ENCODE peak calls at places on chromosomes 3 and 15, in ten cellular contexts. Y, J, B, M, D, V, H, E, O and S are unnamed samples.

GRCh38 chr3:133474251-133474801 is 74.5 kb downstream of the BFSP2 start:
- DNase-seq in Y (no peak), J (no peak), B (no peak), M (no peak), D (peak; percentile 77), V (peak; percentile 62), H (peak; percentile 33), E (peak; percentile 91), O (no peak), S (peak; percentile 76)

GRCh38 chr3:49634736-49635135 is 39.4 kb upstream of the APEH start:
- DNase-seq in Y (no peak), J (no peak), B (peak; percentile 47), M (no peak), D (no peak), V (no peak), H (no peak), E (no peak), O (no peak), S (no peak)

GRCh38 chr3:36362973-36363372 is 17.3 kb upstream of the STAC start:
- DNase-seq in Y (no peak), J (peak; percentile 73), B (peak; percentile 36), M (no peak), D (no peak), V (peak; percentile 62), H (no peak), E (no peak), O (no peak), S (peak; percentile 29)

GRCh38 chr15:40010681-40011080 is 28.3 kb downstream of the SRP14 start:
- DNase-seq in Y (peak; percentile 36), J (no peak), B (no peak), M (no peak), D (no peak), V (peak; percentile 86), H (no peak), E (no peak), O (no peak), S (peak; percentile 95)

GRCh38 chr15:48352474-48353072 is 21.3 kb downstream of the DUT start:
- DNase-seq in Y (peak; percentile 47), J (peak; percentile 63), B (peak; percentile 69), M (peak; percentile 87), D (peak; percentile 37), V (peak; percentile 48), H (peak; percentile 46), E (peak; percentile 69), O (peak; percentile 64), S (peak; percentile 74)

GRCh38 chr3:53238051-53238850 is 17.6 kb downstream of the TKT start:
- DNase-seq in Y (no peak), J (peak; percentile 82), B (no peak), M (no peak), D (no peak), V (peak; percentile 86), H (no peak), E (no peak), O (no peak), S (peak; percentile 94)

GRCh38 chr3:11661827-11662226 is 18.1 kb upstream of the VGLL4 start:
- DNase-seq in Y (no peak), J (peak; percentile 21), B (no peak), M (no peak), D (no peak), V (peak; percentile 77), H (no peak), E (no peak), O (peak; percentile 87), S (peak; percentile 76)

GRCh38 chr15:101025116-101025885 is 106.1 kb downstream of the LRRK1 start:
- DNase-seq in Y (no peak), J (no peak), B (no peak), M (no peak), D (no peak), V (no peak), H (no peak), E (peak; percentile 48), O (no peak), S (no peak)

GRCh38 chr15:76714950-76715349 is 190.2 kb downstream of the SCAPER start:
- DNase-seq in Y (no peak), J (no peak), B (no peak), M (no peak), D (no peak), V (no peak), H (no peak), E (no peak), O (no peak), S (no peak)

GRCh38 chr3:134317106-134317947 is 56.9 kb downstream of the AMOTL2 start:
- DNase-seq in Y (no peak), J (no peak), B (no peak), M (no peak), D (no peak), V (no peak), H (no peak), E (no peak), O (no peak), S (no peak)

GRCh38 chr3:30628188-30628930 is 22.0 kb downstream of the TGFBR2 start:
- DNase-seq in Y (no peak), J (no peak), B (no peak), M (no peak), D (no peak), V (no peak), H (no peak), E (no peak), O (no peak), S (no peak)

GRCh38 chr3:134667461-134667860 is 16.6 kb upstream of the KY start:
- DNase-seq in Y (no peak), J (no peak), B (no peak), M (no peak), D (no peak), V (no peak), H (no peak), E (no peak), O (no peak), S (no peak)

GRCh38 chr3:38458796-38459498 is 5.3 kb downstream of the ACVR2B start:
- DNase-seq in Y (no peak), J (peak; percentile 63), B (peak; percentile 76), M (no peak), D (no peak), V (peak; percentile 34), H (no peak), E (no peak), O (no peak), S (peak; percentile 67)

GRCh38 chr15:40450047-40450446 is 9.3 kb downstream of the BAHD1 start:
- DNase-seq in Y (no peak), J (no peak), B (no peak), M (no peak), D (no peak), V (no peak), H (no peak), E (no peak), O (no peak), S (no peak)

GRCh38 chr15:34753236-34753894 is 1.4 kb downstream of the GJD2 start:
- DNase-seq in Y (peak; percentile 5), J (peak; percentile 66), B (peak; percentile 77), M (no peak), D (no peak), V (peak; percentile 25), H (no peak), E (no peak), O (peak; percentile 77), S (peak; percentile 69)

GRCh38 chr3:186200746-186201145 is 91.9 kb upstream of the ETV5 start:
- DNase-seq in Y (peak; percentile 87), J (no peak), B (no peak), M (no peak), D (no peak), V (no peak), H (no peak), E (no peak), O (no peak), S (no peak)

GRCh38 chr3:197750863-197751737 is 1.4 kb downstream of the FYTTD1 start:
- DNase-seq in Y (peak; percentile 18), J (peak; percentile 30), B (peak; percentile 11), M (peak; percentile 52), D (no peak), V (peak; percentile 44), H (no peak), E (peak; percentile 90), O (peak; percentile 58), S (peak; percentile 45)

GRCh38 chr15:35168464-35168863 is 83.4 kb upstream of the NANOGP8 start:
- DNase-seq in Y (no peak), J (peak; percentile 26), B (no peak), M (no peak), D (no peak), V (peak; percentile 57), H (no peak), E (no peak), O (no peak), S (peak; percentile 83)

GRCh38 chr3:188066141-188066540 is 87.8 kb upstream of the LPP start:
- DNase-seq in Y (no peak), J (no peak), B (no peak), M (no peak), D (no peak), V (no peak), H (no peak), E (no peak), O (no peak), S (no peak)

GRCh38 chr3:87732294-87732693 is 326.5 kb downstream of the CGGBP1 start:
- DNase-seq in Y (no peak), J (no peak), B (no peak), M (no peak), D (no peak), V (no peak), H (no peak), E (no peak), O (no peak), S (no peak)

GRCh38 chr3:107206945-107207344 is 170.3 kb upstream of the CCDC54 start:
- DNase-seq in Y (no peak), J (no peak), B (no peak), M (no peak), D (no peak), V (no peak), H (no peak), E (peak; percentile 59), O (no peak), S (no peak)

GRCh38 chr15:49036650-49037545 is 9.3 kb downstream of the SECISBP2L start:
- DNase-seq in Y (no peak), J (peak; percentile 66), B (no peak), M (no peak), D (no peak), V (peak; percentile 51), H (no peak), E (no peak), O (no peak), S (peak; percentile 69)

GRCh38 chr15:94844533-94845390 is 613.4 kb downstream of the MCTP2 start:
- DNase-seq in Y (peak; percentile 8), J (peak; percentile 45), B (peak; percentile 81), M (no peak), D (no peak), V (no peak), H (no peak), E (peak; percentile 79), O (peak; percentile 70), S (peak; percentile 60)

GRCh38 chr3:79983063-79983561 is 215.3 kb upstream of the ROBO1 start:
- DNase-seq in Y (no peak), J (no peak), B (no peak), M (no peak), D (no peak), V (no peak), H (no peak), E (no peak), O (no peak), S (peak; percentile 3)

GRCh38 chr15:27796405-27797085 is 302.6 kb downstream of the OCA2 start:
- DNase-seq in Y (no peak), J (no peak), B (peak; percentile 47), M (no peak), D (peak; percentile 34), V (no peak), H (peak; percentile 19), E (no peak), O (no peak), S (no peak)

GRCh38 chr3:171586274-171586673 is 126.1 kb upstream of the TNIK start:
- DNase-seq in Y (no peak), J (no peak), B (no peak), M (no peak), D (no peak), V (no peak), H (no peak), E (no peak), O (no peak), S (no peak)

GRCh38 chr3:41169038-41169437 is 30.3 kb upstream of the CTNNB1 start:
- DNase-seq in Y (no peak), J (no peak), B (no peak), M (no peak), D (no peak), V (no peak), H (no peak), E (no peak), O (no peak), S (peak; percentile 7)

GRCh38 chr15:65752151-65752700 is 39.9 kb downstream of the DENND4A start:
- DNase-seq in Y (no peak), J (no peak), B (no peak), M (no peak), D (no peak), V (no peak), H (no peak), E (no peak), O (no peak), S (peak; percentile 3)